ENCODE peak calls at places on chromosome 11, in six cellular contexts. O is mesothelial cell of epicardium, A is Peyer's patch, V is RWPE1, L is WTC11, D is nephron progenitor cell. Z is an unnamed sample.

GRCh38 chr11:76742912-76743311 is 40.2 kb upstream of the TSKU start:
- DNase-seq in V (no peak), L (no peak), D (no peak), O (no peak), A (no peak), Z (no peak)

GRCh38 chr11:57409321-57410100 is 17.4 kb downstream of the SLC43A3 start:
- DNase-seq in V (no peak), D (no peak), L (no peak), A (no peak), O (no peak), Z (no peak)

GRCh38 chr11:35073691-35074382 is 65.1 kb upstream of the CD44 start:
- DNase-seq in D (no peak), L (no peak), A (no peak), O (no peak), V (no peak), Z (no peak)

GRCh38 chr11:77195071-77195705 is 67.1 kb downstream of the MYO7A start:
- DNase-seq in O (no peak), D (no peak), A (no peak), L (no peak), V (no peak), Z (no peak)

GRCh38 chr11:128515086-128515485 is 72.3 kb downstream of the ETS1 start:
- DNase-seq in V (no peak), D (no peak), O (no peak), A (no peak), L (no peak), Z (no peak)

GRCh38 chr11:35318977-35319925 is 100.1 kb downstream of the SLC1A2 start:
- DNase-seq in A (no peak), V (no peak), D (no peak), L (no peak), O (no peak), Z (no peak)

GRCh38 chr11:69335461-69336386 is 41.8 kb downstream of the MYEOV start:
- DNase-seq in D (no peak), O (no peak), L (no peak), A (no peak), V (no peak), Z (no peak)

GRCh38 chr11:73141031-73141308 is 1.1 kb downstream of the FCHSD2 start:
- DNase-seq in A (peak), V (peak), L (no peak), O (no peak), D (no peak), Z (no peak)

GRCh38 chr11:44889266-44889665 is 61.4 kb downstream of the TP53I11 start:
- DNase-seq in O (no peak), L (no peak), D (no peak), V (no peak), A (no peak), Z (no peak)

GRCh38 chr11:114440121-114440860 is 1.0 kb downstream of the REXO2 start:
- DNase-seq in A (no peak), D (no peak), V (no peak), O (no peak), L (no peak), Z (no peak)

GRCh38 chr11:108733479-108734116 is 68.7 kb downstream of the DDX10 start:
- DNase-seq in L (no peak), V (peak), O (no peak), A (no peak), D (no peak), Z (no peak)

GRCh38 chr11:67644472-67645418 is 5.2 kb upstream of the TBX10 start:
- DNase-seq in O (no peak), A (no peak), D (no peak), L (peak), V (no peak), Z (no peak)

DNA sequence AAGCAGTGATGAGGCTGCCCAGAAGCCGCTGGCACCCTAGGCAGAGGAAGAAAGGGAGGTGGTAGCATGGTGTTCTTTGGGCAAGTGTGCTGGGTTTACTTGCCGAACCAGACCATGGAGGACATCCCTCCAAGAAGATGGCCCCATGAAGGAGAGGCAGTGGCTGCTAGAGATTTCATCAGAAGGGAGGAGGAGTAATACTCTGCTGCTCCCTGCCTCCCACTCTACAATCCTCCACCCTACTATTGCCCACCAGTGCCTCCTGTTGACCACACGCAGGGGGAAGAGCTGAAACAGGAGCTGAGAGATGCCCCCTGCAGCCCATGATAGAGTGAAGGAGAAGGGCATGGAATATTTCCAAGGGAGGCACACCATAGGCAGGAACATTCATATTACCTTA is 51.0 kb upstream of the PRSS23 start:
- DNase-seq in O (no peak), L (peak), D (no peak), V (no peak), A (no peak), Z (no peak)
- TF ChIP-seq CTCF in O (no peak), L (no peak), D (no peak), V (no peak), A (no peak), Z (no peak)

GRCh38 chr11:33706546-33706945 is 5.9 kb upstream of the C11orf91 start:
- DNase-seq in L (no peak), O (no peak), V (no peak), A (no peak), D (no peak), Z (no peak)

GRCh38 chr11:33703234-33703633 is 2.6 kb upstream of the C11orf91 start:
- DNase-seq in L (no peak), D (no peak), A (no peak), V (no peak), O (no peak), Z (no peak)

GRCh38 chr11:33703771-33704170 is 3.1 kb upstream of the C11orf91 start:
- DNase-seq in D (no peak), A (no peak), O (no peak), L (no peak), V (no peak), Z (no peak)

GRCh38 chr11:33706961-33707360 is 6.3 kb upstream of the C11orf91 start:
- DNase-seq in L (no peak), A (no peak), V (no peak), O (no peak), D (no peak), Z (no peak)

GRCh38 chr11:33704240-33705002 is 3.8 kb upstream of the C11orf91 start:
- DNase-seq in A (no peak), V (no peak), D (no peak), O (no peak), L (no peak), Z (no peak)
- TF ChIP-seq CTCF in A (no peak), V (no peak), D (no peak), O (no peak), L (no peak), Z (no peak)

GRCh38 chr11:850777-851762 is 8.4 kb downstream of the TSPAN4 start:
- DNase-seq in O (no peak), V (no peak), L (peak), A (no peak), D (peak), Z (no peak)
- TF ChIP-seq CTCF in O (no peak), V (no peak), L (no peak), A (no peak), D (no peak), Z (no peak)

GRCh38 chr11:61682093-61682732 is 2.0 kb downstream of the DAGLA start:
- DNase-seq in O (no peak), V (no peak), D (no peak), L (no peak), A (peak), Z (no peak)

GRCh38 chr11:61680622-61681191 is 516 bp downstream of the DAGLA start:
- DNase-seq in O (no peak), D (no peak), A (no peak), L (no peak), V (no peak), Z (no peak)

GRCh38 chr11:61679301-61679700 is 890 bp upstream of the DAGLA start:
- DNase-seq in V (no peak), D (no peak), L (no peak), A (no peak), O (no peak), Z (no peak)

GRCh38 chr11:61683116-61683515 is 2.9 kb downstream of the DAGLA start:
- DNase-seq in A (no peak), D (no peak), L (no peak), V (no peak), O (no peak), Z (no peak)

DNA sequence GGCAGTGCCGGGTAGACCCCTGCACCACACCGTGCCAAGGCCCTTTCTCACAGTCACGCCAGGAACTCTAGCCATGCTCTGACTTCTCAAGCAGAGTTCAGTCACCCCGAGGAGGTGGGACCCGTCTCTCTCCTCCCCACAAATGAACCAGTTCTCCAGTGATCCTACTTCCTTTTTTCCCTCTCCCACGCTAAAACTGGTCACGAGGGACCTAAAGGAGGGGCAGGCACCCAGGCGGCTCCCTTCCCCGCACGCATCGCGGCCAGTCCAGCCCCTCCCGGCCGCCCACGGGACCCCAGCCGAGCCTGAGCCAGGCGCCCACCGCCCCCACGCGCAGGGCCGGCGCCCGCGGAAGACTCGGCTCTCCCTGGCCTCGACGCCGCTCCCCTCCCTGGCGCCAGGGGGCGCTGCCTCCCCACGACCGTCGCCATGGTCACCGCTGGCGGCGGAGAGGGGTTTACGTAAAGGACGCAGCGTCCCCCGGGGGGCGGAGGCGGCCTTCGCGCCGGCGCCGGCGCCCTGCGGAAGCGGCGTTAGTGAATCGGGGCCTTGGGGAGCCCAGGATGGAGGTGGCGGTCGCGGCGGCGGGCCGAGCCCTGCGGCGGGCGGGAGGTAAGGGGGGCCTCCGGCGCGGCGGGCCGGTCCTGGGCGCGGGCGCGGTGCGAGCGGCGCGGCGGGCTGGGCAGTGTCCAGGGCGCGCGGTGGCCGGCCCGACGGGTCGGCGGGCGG is at the start of gene DAGLA:
- DNase-seq in A (peak), D (peak), L (peak), V (peak), O (peak), Z (peak)
- TF ChIP-seq CTCF in A (peak), D (peak), L (peak), V (peak), O (peak), Z (peak)

GRCh38 chr11:43797866-43798265 is 82.8 kb upstream of the ALKBH3 start:
- DNase-seq in O (no peak), L (no peak), V (no peak), A (no peak), D (no peak), Z (no peak)

GRCh38 chr11:43803766-43804165 is 76.9 kb upstream of the ALKBH3 start:
- DNase-seq in L (no peak), V (no peak), O (no peak), A (no peak), D (no peak), Z (no peak)

GRCh38 chr11:43797337-43797736 is 83.3 kb upstream of the ALKBH3 start:
- DNase-seq in V (no peak), D (no peak), O (no peak), A (no peak), L (no peak), Z (no peak)

GRCh38 chr11:43806976-43807375 is 73.7 kb upstream of the ALKBH3 start:
- DNase-seq in A (no peak), D (no peak), O (no peak), V (no peak), L (no peak), Z (no peak)

DNA sequence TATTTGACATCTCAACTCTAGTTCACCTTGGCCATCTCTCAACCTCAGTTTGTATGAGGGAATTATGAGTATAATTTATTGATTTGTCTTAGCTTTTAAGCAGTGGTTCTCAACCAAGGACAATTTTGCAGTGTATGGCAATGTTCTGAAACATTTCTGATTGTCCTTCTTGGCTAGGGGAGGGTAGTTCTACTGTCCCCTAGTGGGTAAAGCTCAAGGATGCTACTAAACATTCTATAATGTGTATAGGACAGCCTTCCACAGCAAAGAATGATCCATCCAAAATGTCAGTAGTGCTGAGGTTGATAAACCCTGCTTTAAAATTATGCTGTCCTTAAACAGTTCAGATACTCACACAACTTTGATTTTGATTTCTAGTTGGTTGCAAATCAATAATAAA is 78.1 kb upstream of the ALKBH3 start:
- DNase-seq in L (no peak), V (no peak), A (no peak), D (no peak), O (no peak), Z (no peak)
- TF ChIP-seq CTCF in L (no peak), V (no peak), A (no peak), D (peak), O (no peak), Z (no peak)

GRCh38 chr11:8381871-8382396 is 118.3 kb upstream of the LMO1 start:
- DNase-seq in V (no peak), O (no peak), D (no peak), A (no peak), L (no peak), Z (no peak)
- TF ChIP-seq CTCF in V (no peak), O (no peak), D (no peak), A (no peak), L (no peak), Z (no peak)

DNA sequence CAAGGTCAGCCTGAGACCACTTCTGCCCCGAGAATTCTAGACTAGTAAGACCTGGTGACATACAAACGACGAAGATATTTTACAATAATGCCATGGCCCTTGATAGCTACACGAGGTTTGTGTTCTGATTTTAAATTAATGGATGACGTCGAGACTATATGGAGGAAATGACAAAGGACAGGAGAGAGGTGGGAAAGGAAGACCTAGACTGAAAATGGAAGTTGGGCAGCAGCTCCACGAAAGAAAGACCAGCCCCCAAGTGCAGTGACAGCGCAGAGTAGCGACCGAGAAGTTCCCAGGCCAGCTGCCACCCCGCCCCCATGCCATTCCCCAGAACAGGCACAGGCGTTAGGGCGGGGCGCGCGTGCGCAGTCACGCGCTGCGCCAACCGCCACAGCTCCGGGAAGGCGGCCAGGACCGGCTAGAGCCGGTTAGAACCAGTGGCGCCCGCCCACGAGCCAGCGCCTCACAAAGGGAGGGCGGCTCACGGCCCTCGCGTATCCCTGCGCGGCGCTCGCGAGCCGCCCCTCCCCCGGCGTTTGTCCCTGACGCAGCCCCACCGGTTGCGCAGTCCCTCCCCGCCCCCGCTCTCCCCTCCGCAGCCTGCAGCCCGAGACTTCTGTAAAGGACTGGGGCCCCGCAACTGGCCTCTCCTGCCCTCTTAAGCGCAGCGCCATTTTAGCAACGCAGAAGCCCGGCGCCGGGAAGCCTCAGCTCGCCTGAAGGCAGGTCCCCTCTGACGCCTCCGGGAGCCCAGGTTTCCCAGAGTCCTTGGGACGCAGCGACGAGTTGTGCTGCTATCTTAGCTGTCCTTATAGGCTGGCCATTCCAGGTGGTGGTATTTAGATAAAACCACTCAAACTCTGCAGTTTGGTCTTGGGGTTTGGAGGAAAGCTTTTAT is 1.5 kb upstream of the MALAT1 start:
- DNase-seq in A (peak), V (peak), O (peak), L (peak), D (peak), Z (peak)
- TF ChIP-seq CTCF in A (no peak), V (no peak), O (no peak), L (no peak), D (no peak), Z (no peak)

GRCh38 chr11:86571273-86571948 is 101.0 kb downstream of the ME3 start:
- DNase-seq in O (no peak), L (peak), V (no peak), D (peak), A (no peak), Z (no peak)
- TF ChIP-seq CTCF in O (peak), L (peak), V (no peak), D (peak), A (no peak), Z (no peak)

Z was measured in natural killer cell.